ENCODE peak calls at places on chromosome 10, in eight cellular contexts. X is heart left ventricle; N is OCI-LY7; J is GM23248; H is right cardiac atrium; V is tibial artery; W is effector memory CD4-positive, alpha-beta T cell; R is CD8-positive, alpha-beta T cell. L is an unnamed sample. For H3K9me3 and H3K4me1, the result is how much of the 10 kb centered on the place peaks cover.

GRCh38 chr10:59879363-59879935 is 26.9 kb downstream of the CCDC6 start:
- DNase-seq in V (no peak), N (no peak), R (no peak), J (no peak), H (no peak), W (no peak), X (no peak), L (no peak)

GRCh38 chr10:48655426-48656240 is 29.0 kb upstream of the WDFY4 start:
- DNase-seq in V (peak), X (peak), H (peak), N (no peak), R (no peak), W (no peak), J (peak), L (peak)

GRCh38 chr10:13792011-13792410 is 205.2 kb downstream of the PRPF18 start:
- DNase-seq in N (no peak), V (no peak), X (peak), W (no peak), H (peak), J (no peak), R (no peak), L (no peak)

GRCh38 chr10:122267849-122268737 is 3.0 kb upstream of the BTBD16 start:
- DNase-seq in V (peak), X (peak), H (peak), J (peak), N (peak), R (peak), W (no peak), L (peak)

GRCh38 chr10:120221873-120222485 is 235.0 kb upstream of the PLPP4 start:
- DNase-seq in W (no peak), X (no peak), V (no peak), R (no peak), H (no peak), J (peak), N (peak), L (no peak)

GRCh38 chr10:90862908-90863514 is 5.2 kb upstream of the HTR7 start:
- DNase-seq in H (no peak), J (peak), V (no peak), N (peak), X (no peak), W (no peak), R (no peak), L (no peak)

GRCh38 chr10:100146875-100147665 is 38.8 kb downstream of the ERLIN1 start:
- DNase-seq in W (no peak), N (no peak), X (no peak), H (no peak), R (no peak), V (no peak), J (peak), L (no peak)

GRCh38 chr10:126955934-126956711 is 50.9 kb downstream of the DOCK1 start:
- DNase-seq in N (no peak), J (peak), R (no peak), X (no peak), W (no peak), V (no peak), H (no peak), L (no peak)

GRCh38 chr10:27542812-27543211 is 38.7 kb downstream of the RAB18 start:
- DNase-seq in J (peak), R (no peak), H (no peak), W (no peak), V (no peak), X (no peak), N (no peak), L (no peak)

GRCh38 chr10:128011059-128011979 is 104.4 kb downstream of the PTPRE start:
- DNase-seq in N (peak), W (peak), J (peak), V (peak), H (peak), R (peak), X (peak), L (peak)

GRCh38 chr10:130339091-130339490 is 202.9 kb downstream of the GLRX3 start:
- DNase-seq in N (no peak), V (no peak), R (no peak), W (no peak), J (no peak), X (no peak), H (no peak), L (no peak)

GRCh38 chr10:130339911-130340310 is 203.7 kb downstream of the GLRX3 start:
- DNase-seq in N (no peak), R (no peak), H (no peak), X (no peak), V (no peak), J (no peak), W (no peak), L (no peak)

GRCh38 chr10:130337696-130338587 is 201.8 kb downstream of the GLRX3 start:
- DNase-seq in R (no peak), W (no peak), V (no peak), X (no peak), J (no peak), H (no peak), N (no peak), L (no peak)

GRCh38 chr10:130337305-130337640 is 201.1 kb downstream of the GLRX3 start:
- DNase-seq in R (no peak), J (no peak), N (no peak), H (no peak), V (no peak), X (no peak), W (no peak), L (no peak)

GRCh38 chr10:130338588-130339070 is 202.4 kb downstream of the GLRX3 start:
- DNase-seq in V (no peak), R (no peak), N (no peak), X (no peak), H (no peak), W (no peak), J (no peak), L (no peak)
- H3K9me3 ChIP-seq in V (under half), R (under half), N (under half), X (under half), H (under half), W (under half), J (under half), L (under half)

DNA sequence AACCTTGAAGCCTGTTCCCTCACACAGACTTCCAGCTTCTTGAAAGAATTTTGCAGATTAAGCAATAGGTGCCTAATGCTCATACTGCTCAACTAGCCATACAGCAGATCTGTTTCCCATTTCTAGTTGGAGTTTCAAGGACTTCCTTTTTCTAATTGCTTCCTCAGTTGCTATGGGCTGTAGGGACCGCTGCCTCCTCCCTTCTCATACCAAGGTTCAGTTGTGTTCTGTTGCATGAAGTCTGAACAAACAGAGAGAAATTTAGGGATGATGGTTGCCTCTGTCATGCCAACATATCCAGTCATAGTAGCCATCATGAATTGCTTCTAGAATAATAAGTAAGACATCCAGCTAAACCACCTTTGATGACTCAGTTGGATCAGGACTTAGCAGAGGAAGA is 6.8 kb downstream of the ITGA8 start:
- DNase-seq in X (no peak), W (no peak), V (no peak), N (no peak), R (no peak), J (peak), H (no peak), L (no peak)
- H3K4me3 ChIP-seq in X (no peak), W (no peak), V (peak), N (no peak), R (no peak), J (no peak), H (no peak), L (no peak)

GRCh38 chr10:97182327-97182990 is 3.3 kb downstream of the SLIT1 start:
- DNase-seq in N (no peak), J (no peak), X (no peak), H (no peak), V (no peak), W (no peak), R (no peak), L (no peak)

GRCh38 chr10:97179311-97179710 is 6.4 kb downstream of the SLIT1 start:
- DNase-seq in R (no peak), V (no peak), W (no peak), N (no peak), X (no peak), H (no peak), J (no peak), L (no peak)

GRCh38 chr10:97179731-97180366 is 5.9 kb downstream of the SLIT1 start:
- DNase-seq in J (peak), V (no peak), N (no peak), W (no peak), R (no peak), X (no peak), H (peak), L (no peak)

GRCh38 chr10:97180367-97180763 is 5.4 kb downstream of the SLIT1 start:
- DNase-seq in R (no peak), V (no peak), H (no peak), W (no peak), N (no peak), J (no peak), X (no peak), L (no peak)

GRCh38 chr10:97180986-97181385 is 4.8 kb downstream of the SLIT1 start:
- DNase-seq in X (no peak), H (no peak), V (no peak), N (no peak), R (no peak), J (no peak), W (no peak), L (no peak)
- H3K4me1 ChIP-seq in X (under half), H (under half), V (under half), N (under half), R (under half), J (under half), W (under half), L (under half)

DNA sequence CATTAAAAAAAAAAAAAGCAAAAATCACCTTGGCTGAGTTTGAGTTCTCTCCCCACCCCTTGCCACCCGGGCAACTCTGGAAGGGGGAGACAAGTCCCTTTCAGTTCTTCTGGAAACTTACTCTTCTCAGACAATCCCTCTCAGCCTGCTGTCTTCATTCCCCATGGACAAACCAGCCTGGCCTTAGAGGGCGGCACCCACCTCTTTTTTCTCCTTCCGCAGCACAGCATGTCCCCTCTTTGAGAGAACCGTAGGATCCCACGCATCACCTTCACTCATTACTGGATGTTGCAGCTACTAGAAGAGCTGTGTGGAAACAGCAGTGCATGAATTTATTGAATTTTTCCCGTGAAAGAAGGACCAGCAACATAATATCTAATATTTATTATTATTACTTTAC is 500.9 kb upstream of the CELF2 start:
- DNase-seq in V (no peak), R (no peak), J (no peak), N (no peak), X (no peak), W (no peak), H (no peak), L (no peak)
- H3K9me3 ChIP-seq in V (under half), R (under half), J (under half), N (under half), X (under half), W (under half), H (under half), L (under half)

DNA sequence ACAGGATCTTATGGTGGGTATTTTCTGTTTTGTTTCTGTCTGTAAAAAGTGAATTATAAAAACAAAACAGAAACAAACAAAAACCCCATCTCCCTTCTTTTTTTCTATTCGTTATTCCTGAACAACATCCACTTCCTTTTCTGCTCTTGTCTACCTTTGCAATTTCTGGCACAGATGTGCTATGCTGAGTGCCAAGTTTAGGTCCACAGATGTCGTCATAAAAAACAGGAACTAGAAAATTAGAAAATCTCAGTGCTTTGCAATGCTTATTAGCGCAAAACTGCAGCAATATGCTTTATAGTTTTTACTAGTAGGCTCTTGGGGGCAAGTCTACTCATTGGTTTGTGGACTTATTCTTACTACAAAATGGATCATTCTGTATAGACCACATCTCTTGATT is 94.2 kb upstream of the PRKCQ start:
- DNase-seq in R (no peak), J (no peak), X (no peak), N (peak), V (no peak), H (no peak), W (no peak), L (no peak)
- H3K4me3 ChIP-seq in R (no peak), J (no peak), X (no peak), N (peak), V (no peak), H (no peak), W (no peak), L (no peak)

GRCh38 chr10:50557130-50557682 is 66.5 kb downstream of the SGMS1 start:
- DNase-seq in J (peak), N (no peak), W (no peak), R (no peak), H (no peak), X (no peak), V (no peak), L (no peak)
- H3K4me1 ChIP-seq in J (half or more), N (under half), W (under half), R (under half), H (under half), X (half or more), V (under half), L (under half)

DNA sequence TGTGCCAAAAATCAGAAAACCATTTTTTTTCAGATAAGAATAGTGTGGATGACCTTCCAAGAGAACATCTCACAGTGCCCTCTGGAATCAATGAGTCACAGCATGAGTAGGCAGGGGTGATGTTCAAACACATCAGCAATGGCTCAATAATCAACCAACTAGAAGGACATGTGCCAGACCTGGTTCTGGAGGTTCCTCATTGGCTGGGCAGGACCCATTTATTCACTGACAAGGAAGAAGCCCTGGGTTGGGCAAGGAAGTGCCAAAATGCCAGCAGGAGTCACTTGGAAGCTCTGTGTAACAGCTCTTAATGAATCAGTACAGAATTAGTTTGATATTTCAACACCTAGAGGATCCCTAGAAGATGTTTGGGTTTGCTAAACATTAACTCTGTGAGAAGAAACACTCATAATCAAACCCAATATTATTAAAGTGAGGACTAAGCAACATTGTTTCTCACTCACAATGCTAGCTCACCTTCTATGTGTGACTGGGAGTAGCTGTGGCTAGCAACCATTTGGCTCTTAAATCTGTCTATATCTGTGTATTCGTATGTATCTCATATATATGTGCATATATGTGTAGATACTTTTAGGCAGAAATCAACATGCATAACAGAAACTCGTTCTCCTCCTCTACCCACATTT is 72.3 kb upstream of the APBB1IP start:
- DNase-seq in J (peak), V (no peak), H (no peak), X (no peak), W (no peak), N (no peak), R (no peak), L (no peak)
- H3K9me3 ChIP-seq in J (under half), V (under half), H (under half), X (under half), W (under half), N (under half), R (under half), L (under half)

GRCh38 chr10:89738551-89739209 is 37.3 kb downstream of the KIF20B start:
- DNase-seq in J (no peak), H (no peak), W (no peak), V (no peak), X (no peak), N (peak), R (no peak), L (peak)

DNA sequence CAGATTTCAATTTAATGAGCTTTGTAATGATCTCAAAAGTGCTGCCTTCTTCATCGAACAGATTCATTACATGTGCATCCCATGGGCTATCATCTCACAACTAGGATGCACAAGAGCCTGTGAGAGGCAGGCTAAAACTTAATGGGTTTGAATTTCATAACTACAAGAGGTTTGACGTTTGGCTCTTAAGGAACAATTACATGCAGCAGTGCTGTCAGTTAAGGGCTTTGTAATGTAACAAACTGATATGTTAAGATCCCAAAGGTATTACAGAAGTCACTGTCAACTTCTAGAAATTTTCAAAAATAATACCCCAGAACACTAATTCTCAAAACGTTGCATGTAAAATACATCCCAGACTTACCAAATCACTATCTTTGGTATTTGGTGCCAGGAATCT is 33.2 kb downstream of the KIF20B start:
- DNase-seq in H (no peak), W (no peak), X (no peak), R (no peak), N (no peak), V (no peak), J (no peak), L (no peak)
- H3K4me3 ChIP-seq in H (no peak), W (no peak), X (no peak), R (no peak), N (no peak), V (no peak), J (no peak), L (no peak)